ENCODE peak calls at places on chromosomes 4 and X, in six cellular contexts. One of them, this sample, is unnamed.
A peak's percentile ranks its signal among the peaks of the same experiment; 100 is the strongest.

GRCh38 chr4:145881991-145882390 is 56.6 kb downstream of the ZNF827 start:
- DNase-seq in body of pancreas: peak; percentile 88
- DNase-seq in endothelial cell of umbilical vein: no peak
- DNase-seq in testis: no peak
- DNase-seq in A549: no peak
- DNase-seq in right lobe of liver: no peak
- DNase-seq in this sample: peak; percentile 94

GRCh38 chr4:102343964-102344519 is 1.2 kb downstream of the SLC39A8 start:
- DNase-seq in body of pancreas: peak; percentile 75
- DNase-seq in A549: no peak
- DNase-seq in right lobe of liver: no peak
- DNase-seq in endothelial cell of umbilical vein: no peak
- DNase-seq in testis: no peak
- DNase-seq in this sample: peak; percentile 86

GRCh38 chr4:47510036-47510435 is 25.0 kb downstream of the ATP10D start:
- DNase-seq in body of pancreas: no peak
- DNase-seq in testis: no peak
- DNase-seq in endothelial cell of umbilical vein: no peak
- DNase-seq in A549: no peak
- DNase-seq in right lobe of liver: no peak
- DNase-seq in this sample: no peak

GRCh38 chr4:40149960-40150385 is 46.9 kb upstream of the RHOH start:
- DNase-seq in body of pancreas: peak; percentile 79
- DNase-seq in testis: peak; percentile 78
- DNase-seq in A549: peak; percentile 13
- DNase-seq in right lobe of liver: no peak
- DNase-seq in endothelial cell of umbilical vein: peak; percentile 66
- DNase-seq in this sample: peak; percentile 65

GRCh38 chrX:136608295-136608933 is 39.5 kb upstream of the CD40LG start:
- DNase-seq in testis: peak; percentile 13
- DNase-seq in right lobe of liver: no peak
- DNase-seq in A549: no peak
- DNase-seq in endothelial cell of umbilical vein: peak; percentile 2
- DNase-seq in body of pancreas: peak; percentile 30
- DNase-seq in this sample: peak; percentile 8

GRCh38 chr4:93791570-93792195 is 36.9 kb upstream of the ATOH1 start:
- DNase-seq in testis: peak; percentile 77
- DNase-seq in A549: peak; percentile 21
- DNase-seq in body of pancreas: peak; percentile 56
- DNase-seq in right lobe of liver: no peak
- DNase-seq in endothelial cell of umbilical vein: peak; percentile 41
- DNase-seq in this sample: peak; percentile 39

GRCh38 chrX:65697915-65698796 is 30.7 kb downstream of the MSN start:
- DNase-seq in testis: no peak
- DNase-seq in body of pancreas: peak; percentile 57
- DNase-seq in endothelial cell of umbilical vein: peak; percentile 55
- DNase-seq in A549: no peak
- DNase-seq in right lobe of liver: peak; percentile 66
- DNase-seq in this sample: peak; percentile 77

GRCh38 chr4:186740822-186741221 is 17.2 kb upstream of the FAT1 start:
- DNase-seq in endothelial cell of umbilical vein: no peak
- DNase-seq in right lobe of liver: no peak
- DNase-seq in testis: no peak
- DNase-seq in body of pancreas: no peak
- DNase-seq in A549: no peak
- DNase-seq in this sample: no peak

GRCh38 chrX:10143071-10143983 is 13.4 kb upstream of the CLCN4 start:
- DNase-seq in body of pancreas: no peak
- DNase-seq in endothelial cell of umbilical vein: no peak
- DNase-seq in right lobe of liver: no peak
- DNase-seq in A549: no peak
- DNase-seq in testis: no peak
- DNase-seq in this sample: no peak

GRCh38 chrX:12866451-12867377 is at the start of gene TLR7:
- DNase-seq in testis: no peak
- DNase-seq in body of pancreas: no peak
- DNase-seq in A549: no peak
- DNase-seq in right lobe of liver: no peak
- DNase-seq in endothelial cell of umbilical vein: no peak
- DNase-seq in this sample: no peak

GRCh38 chr4:6391852-6392188 is 80.6 kb downstream of the PPP2R2C start:
- DNase-seq in right lobe of liver: no peak
- DNase-seq in endothelial cell of umbilical vein: no peak
- DNase-seq in A549: no peak
- DNase-seq in body of pancreas: no peak
- DNase-seq in testis: no peak
- DNase-seq in this sample: no peak

GRCh38 chr4:55819634-55820033 is at the start of gene EXOC1L:
- DNase-seq in A549: no peak
- DNase-seq in right lobe of liver: no peak
- DNase-seq in testis: peak; percentile 21
- DNase-seq in endothelial cell of umbilical vein: peak; percentile 4
- DNase-seq in body of pancreas: no peak
- DNase-seq in this sample: peak; percentile 6

GRCh38 chr4:52838729-52839722 is 23.1 kb upstream of the RASL11B start:
- DNase-seq in endothelial cell of umbilical vein: no peak
- DNase-seq in testis: peak; percentile 76
- DNase-seq in right lobe of liver: no peak
- DNase-seq in A549: no peak
- DNase-seq in body of pancreas: no peak
- DNase-seq in this sample: no peak

GRCh38 chr4:73922766-73923630 is 53.8 kb downstream of the CXCL1 start:
- DNase-seq in right lobe of liver: no peak
- DNase-seq in testis: no peak
- DNase-seq in body of pancreas: no peak
- DNase-seq in A549: no peak
- DNase-seq in endothelial cell of umbilical vein: peak; percentile 76
- DNase-seq in this sample: no peak

GRCh38 chrX:87732133-87732532 is 214.5 kb downstream of the KLHL4 start:
- DNase-seq in right lobe of liver: no peak
- DNase-seq in testis: no peak
- DNase-seq in A549: no peak
- DNase-seq in body of pancreas: no peak
- DNase-seq in endothelial cell of umbilical vein: no peak
- DNase-seq in this sample: no peak

GRCh38 chrX:87728459-87728858 is 210.9 kb downstream of the KLHL4 start:
- DNase-seq in A549: no peak
- DNase-seq in endothelial cell of umbilical vein: no peak
- DNase-seq in right lobe of liver: no peak
- DNase-seq in body of pancreas: no peak
- DNase-seq in testis: peak; percentile 24
- DNase-seq in this sample: no peak

GRCh38 chrX:87727615-87728014 is 210.0 kb downstream of the KLHL4 start:
- DNase-seq in right lobe of liver: no peak
- DNase-seq in testis: no peak
- DNase-seq in body of pancreas: no peak
- DNase-seq in endothelial cell of umbilical vein: no peak
- DNase-seq in A549: no peak
- DNase-seq in this sample: no peak

GRCh38 chrX:87728024-87728423 is 210.4 kb downstream of the KLHL4 start:
- DNase-seq in A549: no peak
- DNase-seq in testis: no peak
- DNase-seq in endothelial cell of umbilical vein: no peak
- DNase-seq in body of pancreas: no peak
- DNase-seq in right lobe of liver: no peak
- DNase-seq in this sample: no peak
- TF ChIP-seq POLR2A in A549: no peak
- TF ChIP-seq POLR2A in testis: no peak
- TF ChIP-seq POLR2A in endothelial cell of umbilical vein: no peak
- TF ChIP-seq POLR2A in body of pancreas: no peak
- TF ChIP-seq POLR2A in right lobe of liver: no peak
- TF ChIP-seq POLR2A in this sample: no peak

GRCh38 chrX:147900349-147900748 is 11.4 kb upstream of the FMR1 start:
- DNase-seq in right lobe of liver: no peak
- DNase-seq in testis: no peak
- DNase-seq in body of pancreas: no peak
- DNase-seq in endothelial cell of umbilical vein: no peak
- DNase-seq in A549: no peak
- DNase-seq in this sample: no peak

GRCh38 chrX:147898951-147899350 is 12.8 kb upstream of the FMR1 start:
- DNase-seq in endothelial cell of umbilical vein: no peak
- DNase-seq in A549: no peak
- DNase-seq in right lobe of liver: no peak
- DNase-seq in body of pancreas: no peak
- DNase-seq in testis: no peak
- DNase-seq in this sample: no peak

GRCh38 chrX:147899715-147900114 is 12.0 kb upstream of the FMR1 start:
- DNase-seq in testis: no peak
- DNase-seq in body of pancreas: no peak
- DNase-seq in A549: no peak
- DNase-seq in right lobe of liver: no peak
- DNase-seq in endothelial cell of umbilical vein: no peak
- DNase-seq in this sample: no peak

GRCh38 chrX:147894332-147894870 is 17.3 kb upstream of the FMR1 start:
- DNase-seq in body of pancreas: no peak
- DNase-seq in testis: no peak
- DNase-seq in right lobe of liver: no peak
- DNase-seq in endothelial cell of umbilical vein: no peak
- DNase-seq in A549: no peak
- DNase-seq in this sample: peak; percentile 61

DNA sequence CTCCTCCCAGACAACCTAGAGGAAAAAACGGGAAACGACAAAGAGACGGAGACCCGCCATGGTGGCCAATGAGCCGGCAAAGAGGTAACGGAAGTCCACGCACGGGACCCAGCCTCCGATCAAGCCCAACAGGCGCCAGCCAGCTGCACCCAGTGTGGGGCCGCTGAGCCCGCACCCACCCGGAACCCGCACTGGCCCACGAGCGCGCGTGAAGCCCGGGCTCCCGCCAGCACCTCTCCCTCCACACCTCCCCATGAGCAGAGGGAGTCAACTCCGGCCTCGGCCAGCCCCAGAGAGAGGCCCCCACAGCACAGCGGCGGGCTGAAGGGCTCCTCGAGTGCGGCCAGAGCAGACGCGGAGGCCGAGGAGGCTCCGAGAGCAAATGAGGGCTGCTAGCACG is 14.6 kb upstream of the FMR1 start:
- DNase-seq in right lobe of liver: no peak
- DNase-seq in testis: no peak
- DNase-seq in body of pancreas: no peak
- DNase-seq in A549: no peak
- DNase-seq in endothelial cell of umbilical vein: no peak
- DNase-seq in this sample: no peak
- H3K4me1 ChIP-seq in right lobe of liver: no peaks in the 10 kb centered on the region
- H3K4me1 ChIP-seq in testis: no peaks in the 10 kb centered on the region
- H3K4me1 ChIP-seq in body of pancreas: no peaks in the 10 kb centered on the region
- H3K4me1 ChIP-seq in A549: no peaks in the 10 kb centered on the region
- H3K4me1 ChIP-seq in endothelial cell of umbilical vein: no peaks in the 10 kb centered on the region
- H3K4me1 ChIP-seq in this sample: no peaks in the 10 kb centered on the region

GRCh38 chr4:137523329-137523728 is 9.0 kb downstream of the PCDH18 start:
- DNase-seq in endothelial cell of umbilical vein: no peak
- DNase-seq in right lobe of liver: no peak
- DNase-seq in testis: no peak
- DNase-seq in body of pancreas: no peak
- DNase-seq in A549: no peak
- DNase-seq in this sample: no peak

GRCh38 chr4:137514401-137515116 is 17.7 kb downstream of the PCDH18 start:
- DNase-seq in A549: no peak
- DNase-seq in testis: no peak
- DNase-seq in endothelial cell of umbilical vein: no peak
- DNase-seq in right lobe of liver: no peak
- DNase-seq in body of pancreas: no peak
- DNase-seq in this sample: no peak

GRCh38 chr4:137524642-137525384 is 7.5 kb downstream of the PCDH18 start:
- DNase-seq in A549: no peak
- DNase-seq in testis: no peak
- DNase-seq in endothelial cell of umbilical vein: peak; percentile 57
- DNase-seq in right lobe of liver: no peak
- DNase-seq in body of pancreas: no peak
- DNase-seq in this sample: no peak

GRCh38 chr4:137521053-137521452 is 11.2 kb downstream of the PCDH18 start:
- DNase-seq in endothelial cell of umbilical vein: no peak
- DNase-seq in testis: no peak
- DNase-seq in body of pancreas: no peak
- DNase-seq in right lobe of liver: no peak
- DNase-seq in A549: no peak
- DNase-seq in this sample: no peak

GRCh38 chr4:137519406-137519805 is 12.9 kb downstream of the PCDH18 start:
- DNase-seq in body of pancreas: no peak
- DNase-seq in A549: no peak
- DNase-seq in endothelial cell of umbilical vein: peak; percentile 89
- DNase-seq in right lobe of liver: no peak
- DNase-seq in testis: no peak
- DNase-seq in this sample: peak; percentile 10
- H3K4me3 ChIP-seq in body of pancreas: no peak overlapping the region
- H3K4me3 ChIP-seq in A549: no peak overlapping the region
- H3K4me3 ChIP-seq in endothelial cell of umbilical vein: no peak overlapping the region
- H3K4me3 ChIP-seq in right lobe of liver: no peak overlapping the region
- H3K4me3 ChIP-seq in testis: no peak overlapping the region
- H3K4me3 ChIP-seq in this sample: no peak overlapping the region

GRCh38 chrX:109842611-109843010 is 109.6 kb upstream of the ACSL4 start:
- DNase-seq in body of pancreas: no peak
- DNase-seq in testis: no peak
- DNase-seq in right lobe of liver: no peak
- DNase-seq in A549: no peak
- DNase-seq in endothelial cell of umbilical vein: no peak
- DNase-seq in this sample: no peak

GRCh38 chrX:109841257-109841656 is 108.2 kb upstream of the ACSL4 start:
- DNase-seq in testis: no peak
- DNase-seq in body of pancreas: no peak
- DNase-seq in A549: no peak
- DNase-seq in right lobe of liver: no peak
- DNase-seq in endothelial cell of umbilical vein: no peak
- DNase-seq in this sample: no peak

GRCh38 chrX:109845996-109846395 is 112.9 kb upstream of the ACSL4 start:
- DNase-seq in A549: no peak
- DNase-seq in testis: no peak
- DNase-seq in endothelial cell of umbilical vein: no peak
- DNase-seq in right lobe of liver: no peak
- DNase-seq in body of pancreas: no peak
- DNase-seq in this sample: no peak

GRCh38 chrX:109841869-109842579 is 109.0 kb upstream of the ACSL4 start:
- DNase-seq in endothelial cell of umbilical vein: no peak
- DNase-seq in testis: no peak
- DNase-seq in A549: no peak
- DNase-seq in right lobe of liver: no peak
- DNase-seq in body of pancreas: no peak
- DNase-seq in this sample: no peak

DNA sequence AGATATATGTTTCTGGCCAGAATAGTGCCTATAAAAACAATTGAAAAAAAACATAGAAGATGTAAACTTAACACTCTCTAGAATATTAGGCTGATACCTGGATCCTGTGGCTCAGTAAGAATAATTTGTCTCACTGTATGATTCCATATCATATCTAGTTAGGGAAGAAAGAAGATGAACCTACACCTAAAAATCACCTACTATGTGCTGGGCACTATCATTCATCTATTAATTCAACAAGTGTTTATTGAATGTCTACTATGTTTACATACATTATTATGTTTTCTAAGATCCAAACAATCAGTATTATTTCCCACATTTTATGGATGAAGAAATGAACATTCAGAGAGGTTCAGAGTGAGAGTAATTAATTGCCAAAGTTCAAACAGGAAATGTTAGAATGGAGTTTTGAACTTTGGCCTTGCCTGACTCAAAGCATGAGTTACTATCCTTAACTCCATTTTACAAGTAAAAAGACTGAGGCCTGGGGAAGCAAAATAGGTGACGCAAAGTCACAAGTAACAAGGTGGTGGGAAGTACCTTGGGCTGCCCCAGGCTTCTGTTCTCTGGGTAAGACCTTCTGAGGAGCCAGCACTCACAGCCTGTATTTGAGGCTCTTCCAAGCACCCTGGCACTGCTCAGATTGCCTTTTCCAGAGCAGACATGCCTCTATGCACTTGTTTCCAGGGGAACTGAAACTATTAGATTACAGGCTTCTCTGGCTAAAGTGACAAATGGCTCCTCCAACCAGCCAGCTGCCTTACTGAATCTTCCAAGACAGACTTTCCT is 111.1 kb upstream of the ACSL4 start:
- DNase-seq in testis: no peak
- DNase-seq in body of pancreas: peak; percentile 33
- DNase-seq in endothelial cell of umbilical vein: no peak
- DNase-seq in A549: no peak
- DNase-seq in right lobe of liver: no peak
- DNase-seq in this sample: peak; percentile 23
- TF ChIP-seq POLR2A in testis: no peak
- TF ChIP-seq POLR2A in body of pancreas: no peak
- TF ChIP-seq POLR2A in endothelial cell of umbilical vein: no peak
- TF ChIP-seq POLR2A in A549: no peak
- TF ChIP-seq POLR2A in right lobe of liver: no peak
- TF ChIP-seq POLR2A in this sample: no peak